ENCODE peak calls at places on chromosome 1, in five cellular contexts. U is A549, Y is D341Med, K is nucleus accumbens, M is EH. R is an unnamed sample.
A peak's percentile ranks its signal among the peaks of the same experiment; 100 is the strongest.

GRCh38 chr1:24255226-24255625 is 63.9 kb upstream of the GRHL3 start:
- DNase-seq in U (no peak), Y (no peak), K (no peak), M (no peak), R (no peak)

GRCh38 chr1:58545591-58546519 is 671 bp downstream of the OMA1 start:
- DNase-seq in U (peak; percentile 5), Y (peak; percentile 76), K (peak; percentile 84), M (peak; percentile 87), R (peak; percentile 52)

GRCh38 chr1:154574715-154575114 is 7.1 kb downstream of the CHRNB2 start:
- DNase-seq in U (no peak), Y (no peak), K (no peak), M (peak; percentile 45), R (no peak)

GRCh38 chr1:220113136-220113695 is 19.3 kb downstream of the IARS2 start:
- DNase-seq in U (no peak), Y (peak; percentile 51), K (no peak), M (peak; percentile 35), R (no peak)

GRCh38 chr1:47843059-47843458 is 154.1 kb downstream of the TRABD2B start:
- DNase-seq in U (no peak), Y (no peak), K (no peak), M (no peak), R (no peak)

GRCh38 chr1:214102907-214103306 is 115.1 kb downstream of the PROX1 start:
- DNase-seq in U (peak; percentile 14), Y (no peak), K (no peak), M (peak; percentile 68), R (no peak)

GRCh38 chr1:213790565-213790964 is 197.2 kb upstream of the PROX1 start:
- DNase-seq in U (no peak), Y (no peak), K (no peak), M (no peak), R (no peak)

GRCh38 chr1:227192163-227192562 is 126.1 kb downstream of the CDC42BPA start:
- DNase-seq in U (no peak), Y (no peak), K (no peak), M (peak; percentile 91), R (no peak)

GRCh38 chr1:169486281-169486904 is 649 bp upstream of the SLC19A2 start:
- DNase-seq in U (no peak), Y (no peak), K (no peak), M (peak; percentile 60), R (no peak)

GRCh38 chr1:152743371-152744145 is 14.3 kb upstream of the KPRP start:
- DNase-seq in U (no peak), Y (no peak), K (no peak), M (no peak), R (no peak)

GRCh38 chr1:154831470-154831869 is 38.6 kb downstream of the KCNN3 start:
- DNase-seq in U (no peak), Y (no peak), K (no peak), M (peak; percentile 13), R (no peak)

GRCh38 chr1:218661411-218661810 is 316.3 kb downstream of the TGFB2 start:
- DNase-seq in U (no peak), Y (no peak), K (no peak), M (no peak), R (no peak)

GRCh38 chr1:66623812-66624211 is 89.9 kb downstream of the SGIP1 start:
- DNase-seq in U (no peak), Y (no peak), K (no peak), M (peak; percentile 89), R (no peak)

GRCh38 chr1:205227584-205228006 is at the start of gene TMCC2:
- DNase-seq in U (peak; percentile 97), Y (peak; percentile 100), K (peak; percentile 96), M (peak; percentile 86), R (peak; percentile 95)

GRCh38 chr1:233790662-233791371 is 113.7 kb upstream of the SLC35F3 start:
- DNase-seq in U (peak; percentile 88), Y (peak; percentile 77), K (peak; percentile 44), M (peak; percentile 69), R (peak; percentile 38)

GRCh38 chr1:244414543-244414942 is 37.2 kb downstream of the ADSS2 start:
- DNase-seq in U (no peak), Y (no peak), K (no peak), M (peak; percentile 69), R (no peak)

GRCh38 chr1:6511461-6512244 is 20.2 kb upstream of the PLEKHG5 start:
- DNase-seq in U (no peak), Y (no peak), K (no peak), M (no peak), R (no peak)

GRCh38 chr1:218739426-218739825 is 394.3 kb downstream of the TGFB2 start:
- DNase-seq in U (no peak), Y (no peak), K (no peak), M (peak; percentile 19), R (no peak)

GRCh38 chr1:67674260-67675011 is 10.6 kb upstream of the GADD45A start:
- DNase-seq in U (no peak), Y (no peak), K (no peak), M (peak; percentile 65), R (no peak)

GRCh38 chr1:190138266-190138665 is 339.4 kb downstream of the BRINP3 start:
- DNase-seq in U (no peak), Y (no peak), K (no peak), M (no peak), R (no peak)

GRCh38 chr1:204623894-204624361 is 61.6 kb downstream of the LRRN2 start:
- DNase-seq in U (peak; percentile 53), Y (peak; percentile 73), K (no peak), M (no peak), R (no peak)

GRCh38 chr1:33429846-33430750 is 797 bp downstream of the PHC2 start:
- DNase-seq in U (peak; percentile 5), Y (peak; percentile 63), K (peak; percentile 30), M (peak; percentile 40), R (peak; percentile 25)

GRCh38 chr1:157310401-157310800 is 172.2 kb upstream of the ETV3 start:
- DNase-seq in U (no peak), Y (no peak), K (no peak), M (no peak), R (no peak)

GRCh38 chr1:246161626-246162025 is 345.5 kb downstream of the SMYD3 start:
- DNase-seq in U (no peak), Y (no peak), K (no peak), M (peak; percentile 75), R (no peak)

GRCh38 chr1:169879034-169879835 is 14.5 kb downstream of the SCYL3 start:
- DNase-seq in U (no peak), Y (no peak), K (no peak), M (peak; percentile 37), R (no peak)

GRCh38 chr1:19468397-19468956 is 16.9 kb downstream of the CAPZB start:
- DNase-seq in U (peak; percentile 37), Y (no peak), K (no peak), M (no peak), R (no peak)

GRCh38 chr1:185933580-185933979 is 199.4 kb downstream of the HMCN1 start:
- DNase-seq in U (no peak), Y (no peak), K (no peak), M (no peak), R (no peak)

GRCh38 chr1:56911098-56911497 is 54.7 kb downstream of the C8B start:
- DNase-seq in U (no peak), Y (no peak), K (no peak), M (peak; percentile 80), R (no peak)

GRCh38 chr1:116777831-116778830 is 23.9 kb downstream of the CD2 start:
- DNase-seq in U (no peak), Y (no peak), K (no peak), M (peak; percentile 69), R (no peak)

GRCh38 chr1:187509091-187509490 is 680.3 kb downstream of the PLA2G4A start:
- DNase-seq in U (no peak), Y (no peak), K (no peak), M (no peak), R (no peak)

GRCh38 chr1:161486806-161487482 is 18.3 kb upstream of the FCGR2A start:
- DNase-seq in U (peak; percentile 48), Y (peak; percentile 78), K (peak; percentile 24), M (peak; percentile 62), R (peak; percentile 25)

R was measured in neural crest cell.